ENCODE peak calls at places on chromosomes 4 and X, in seven cellular contexts. U, A, X, P, N, C and S are unnamed samples.

GRCh38 chrX:130637591-130637990 is 235.8 kb downstream of the RBMX2 start:
- DNase-seq in C (no peak), A (no peak), P (no peak), X (no peak), U (no peak), N (no peak), S (no peak)

GRCh38 chrX:131841496-131842410 is 181.3 kb upstream of the STK26 start:
- DNase-seq in U (peak), N (peak), X (no peak), C (peak), A (peak), P (no peak), S (peak)

GRCh38 chrX:10121787-10122186 is 35.0 kb upstream of the CLCN4 start:
- DNase-seq in C (no peak), A (no peak), P (no peak), U (no peak), X (no peak), N (no peak), S (no peak)

GRCh38 chr4:164320847-164321246 is 433.1 kb upstream of the SMIM31 start:
- DNase-seq in C (no peak), A (no peak), U (no peak), P (no peak), N (no peak), X (no peak), S (no peak)

GRCh38 chr4:2535386-2536192 is 858 bp upstream of the FAM193A start:
- DNase-seq in P (no peak), A (peak), U (peak), N (no peak), C (peak), X (no peak), S (no peak)

GRCh38 chr4:120158860-120159259 is 92.2 kb upstream of the MAD2L1 start:
- DNase-seq in N (no peak), P (no peak), U (no peak), A (no peak), C (no peak), X (no peak), S (no peak)

GRCh38 chr4:52660643-52661042 is 1.5 kb upstream of the USP46 start:
- DNase-seq in X (no peak), C (no peak), U (no peak), A (no peak), N (no peak), P (no peak), S (no peak)

GRCh38 chrX:56248492-56248891 is 16.3 kb downstream of the KLF8 start:
- DNase-seq in U (peak), X (no peak), P (peak), A (peak), C (peak), N (peak), S (peak)

GRCh38 chrX:81215685-81216084 is 13.8 kb downstream of the SH3BGRL start:
- DNase-seq in C (no peak), U (no peak), P (no peak), X (no peak), A (no peak), N (no peak), S (no peak)

GRCh38 chrX:109281478-109282275 is 200.2 kb downstream of the GUCY2F start:
- DNase-seq in X (no peak), N (no peak), C (no peak), P (no peak), U (no peak), A (no peak), S (no peak)

GRCh38 chrX:129842510-129843208 is 1.0 kb downstream of the ZDHHC9 start:
- DNase-seq in U (peak), N (no peak), C (peak), P (no peak), X (no peak), A (no peak), S (peak)

GRCh38 chrX:152943826-152944225 is 46.0 kb downstream of the ZNF185 start:
- DNase-seq in X (no peak), P (no peak), N (no peak), U (no peak), A (no peak), C (no peak), S (no peak)

GRCh38 chr4:17142232-17142711 is 243.8 kb upstream of the LDB2 start:
- DNase-seq in N (no peak), X (no peak), C (no peak), A (no peak), P (no peak), U (no peak), S (no peak)

GRCh38 chr4:52640808-52641595 is 18.1 kb downstream of the USP46 start:
- DNase-seq in P (no peak), U (no peak), X (no peak), A (no peak), N (peak), C (no peak), S (no peak)

GRCh38 chrX:142819461-142819860 is 206.3 kb upstream of the SPANXN4 start:
- DNase-seq in X (no peak), N (no peak), U (no peak), C (no peak), P (no peak), A (no peak), S (no peak)

GRCh38 chrX:150159537-150159936 is 203.6 kb upstream of the MAMLD1 start:
- DNase-seq in U (no peak), P (no peak), A (no peak), X (no peak), C (no peak), N (no peak), S (no peak)

GRCh38 chrX:155643240-155643639 is 30.5 kb upstream of the TMLHE start:
- DNase-seq in C (no peak), P (no peak), U (no peak), X (no peak), A (no peak), N (no peak), S (no peak)

GRCh38 chr4:184907216-184907615 is 81.4 kb upstream of the ACSL1 start:
- DNase-seq in C (no peak), P (no peak), N (no peak), U (no peak), A (no peak), X (no peak), S (peak)

GRCh38 chr4:41853973-41854372 is 81.3 kb upstream of the TMEM33 start:
- DNase-seq in C (peak), P (no peak), U (no peak), N (no peak), X (no peak), A (no peak), S (no peak)

GRCh38 chr4:47486306-47486705 is 1.2 kb downstream of the ATP10D start:
- DNase-seq in N (no peak), P (no peak), C (no peak), X (no peak), U (no peak), A (no peak), S (no peak)

GRCh38 chr4:114879916-114880315 is 233.5 kb downstream of the NDST4 start:
- DNase-seq in N (no peak), U (no peak), X (no peak), P (no peak), A (no peak), C (no peak), S (no peak)

GRCh38 chrX:275967-276587 is 5.1 kb upstream of the PLCXD1 start:
- DNase-seq in P (no peak), U (peak), C (peak), A (peak), N (peak), X (no peak), S (peak)

GRCh38 chr4:153488006-153488718 is 22.0 kb downstream of the TMEM131L start:
- DNase-seq in P (peak), X (no peak), N (no peak), U (no peak), A (no peak), C (no peak), S (no peak)

GRCh38 chrX:19683817-19684216 is 168.5 kb upstream of the MAP3K15 start:
- DNase-seq in P (no peak), X (no peak), N (no peak), A (no peak), U (no peak), C (no peak), S (no peak)

GRCh38 chr4:147709999-147710398 is 21.9 kb upstream of the ARHGAP10 start:
- DNase-seq in U (no peak), C (no peak), A (no peak), P (no peak), X (no peak), N (no peak), S (no peak)

GRCh38 chr4:120443111-120443510 is 376.5 kb upstream of the MAD2L1 start:
- DNase-seq in N (no peak), A (no peak), P (no peak), C (no peak), X (no peak), U (no peak), S (no peak)

GRCh38 chrX:109475174-109475891 is 6.6 kb downstream of the GUCY2F start:
- DNase-seq in P (no peak), A (peak), C (peak), N (peak), X (no peak), U (peak), S (peak)

GRCh38 chrX:132837971-132838370 is 120.5 kb downstream of the HS6ST2 start:
- DNase-seq in N (no peak), X (no peak), U (no peak), C (no peak), A (no peak), P (no peak), S (no peak)

GRCh38 chr4:156347412-156348075 is 393.9 kb upstream of the CTSO start:
- DNase-seq in N (peak), P (no peak), A (no peak), U (no peak), C (no peak), X (no peak), S (no peak)

DNA sequence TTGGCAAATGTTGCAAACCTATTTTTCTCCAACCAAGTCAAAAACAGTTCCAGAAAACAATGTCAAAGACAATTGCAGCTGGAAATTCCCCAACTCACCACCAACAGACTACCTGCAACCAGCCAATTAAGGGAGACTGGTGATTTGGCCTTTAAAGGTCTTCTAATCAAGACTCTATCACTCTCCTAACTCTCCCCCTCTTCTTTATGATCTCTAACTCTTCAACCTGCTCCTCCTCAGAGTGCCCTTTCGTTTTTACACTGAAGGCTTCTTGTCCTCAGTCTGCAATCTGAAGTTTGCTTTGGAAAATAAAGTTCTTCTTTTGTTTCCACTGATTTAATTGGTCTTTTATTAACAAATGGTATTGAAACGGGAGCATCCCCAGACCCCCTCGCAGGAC is 203.9 kb downstream of the TECRL start:
- DNase-seq in C (no peak), P (no peak), A (no peak), X (no peak), N (no peak), U (no peak), S (no peak)
- TF ChIP-seq JUND in C (no peak), P (no peak), A (no peak), X (no peak), N (no peak), U (no peak), S (no peak)

GRCh38 chr4:7428261-7429068 is 6.3 kb downstream of the PSAPL1 start:
- DNase-seq in A (no peak), N (no peak), P (no peak), U (peak), C (no peak), X (no peak), S (no peak)
- TF ChIP-seq JUND in A (no peak), N (no peak), P (no peak), U (no peak), C (no peak), X (no peak), S (no peak)

GRCh38 chr4:124092101-124093057 is 620.2 kb downstream of the ANKRD50 start:
- DNase-seq in C (no peak), P (no peak), U (no peak), X (no peak), A (no peak), N (no peak), S (no peak)

GRCh38 chr4:124085561-124086180 is 626.9 kb downstream of the ANKRD50 start:
- DNase-seq in A (no peak), X (no peak), P (no peak), U (no peak), C (no peak), N (no peak), S (no peak)

GRCh38 chr4:124095596-124095995 is 616.9 kb downstream of the ANKRD50 start:
- DNase-seq in X (no peak), U (no peak), P (no peak), A (no peak), C (no peak), N (no peak), S (no peak)

DNA sequence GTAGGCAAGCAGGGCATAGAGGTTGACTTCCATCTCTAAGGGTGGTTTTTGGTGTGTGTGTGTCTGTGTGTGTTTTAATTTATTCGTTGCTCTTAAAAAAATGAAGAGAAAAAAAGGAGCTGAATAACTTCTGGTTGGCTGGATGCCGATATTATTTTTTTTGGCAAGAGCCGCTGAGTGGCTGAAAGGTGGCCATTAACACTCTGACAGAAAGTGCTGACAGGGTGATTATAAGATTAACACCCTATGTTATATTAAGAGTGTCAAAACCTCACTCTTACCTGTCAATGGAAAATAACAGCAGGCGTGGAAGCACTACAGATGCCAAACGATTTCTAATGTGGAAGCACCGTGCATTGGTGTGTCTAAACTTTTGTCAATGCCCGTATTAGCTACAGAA is 622.5 kb downstream of the ANKRD50 start:
- DNase-seq in N (no peak), P (no peak), U (no peak), A (no peak), C (no peak), X (no peak), S (no peak)
- TF ChIP-seq JUND in N (no peak), P (no peak), U (no peak), A (no peak), C (no peak), X (no peak), S (no peak)

DNA sequence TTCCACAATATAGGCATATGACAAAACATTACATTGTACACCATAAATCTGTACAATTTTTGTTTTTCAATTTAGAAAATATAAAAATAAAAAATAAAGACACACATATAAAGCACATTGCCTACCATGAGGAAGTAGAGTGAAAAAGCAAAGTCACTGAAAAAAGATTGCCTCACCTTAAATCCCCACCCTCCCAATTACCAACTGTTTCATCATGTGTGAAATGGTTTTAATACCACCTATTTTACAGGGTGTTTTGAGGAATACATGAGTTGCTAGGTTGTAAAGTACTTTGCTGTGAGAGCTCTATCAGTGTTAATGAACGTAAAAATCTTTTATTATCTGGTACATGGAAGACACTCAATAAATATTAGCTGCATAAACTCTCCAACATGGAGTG is 373.6 kb upstream of the NDST3 start:
- DNase-seq in X (no peak), U (no peak), A (no peak), N (no peak), C (no peak), P (no peak), S (no peak)
- TF ChIP-seq JUND in X (no peak), U (no peak), A (no peak), N (no peak), C (no peak), P (no peak), S (no peak)

DNA sequence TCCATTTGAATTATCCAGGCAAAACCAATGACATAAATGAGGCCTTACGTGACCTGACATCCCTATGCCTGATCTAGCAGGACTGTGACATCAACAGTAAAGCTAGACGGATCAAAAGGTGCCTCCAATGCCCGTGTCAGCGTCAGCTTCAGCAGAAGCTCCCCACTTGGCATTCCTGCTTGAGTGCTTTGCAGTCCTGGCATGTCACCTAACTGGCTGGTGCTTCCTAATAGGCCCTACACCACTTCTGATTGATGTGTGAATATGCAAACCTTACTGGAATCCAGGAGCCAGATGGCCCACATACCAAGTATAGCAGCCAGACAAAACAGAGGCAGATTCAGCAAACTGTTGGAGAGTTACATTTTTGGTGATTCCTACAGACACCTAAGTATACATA is 224.2 kb downstream of the DMD start:
- DNase-seq in A (no peak), N (no peak), C (no peak), U (no peak), X (peak), P (no peak), S (peak)
- TF ChIP-seq JUND in A (no peak), N (no peak), C (no peak), U (no peak), X (no peak), P (no peak), S (no peak)